ENCODE peak calls at places on chromosomes 5 and 9, in ten cellular contexts. M is ovary, F is heart right ventricle, L is Peyer's patch, J is neuronal stem cell, T is cardiac muscle cell, S is tibial artery, R is GM23248, C is PC-3, A is A549. B is an unnamed sample.

GRCh38 chr5:116600876-116601275 is 26.3 kb upstream of the SEMA6A start:
- DNase-seq in M (no peak), A (no peak), F (no peak), R (peak; percentile 31), C (no peak), S (no peak), T (no peak), L (no peak), J (no peak), B (no peak)

GRCh38 chr5:124704594-124705284 is 41.7 kb downstream of the ZNF608 start:
- DNase-seq in J (no peak), R (no peak), C (no peak), T (no peak), F (no peak), A (no peak), S (no peak), L (no peak), M (no peak), B (no peak)

GRCh38 chr5:109479260-109479860 is 69.6 kb upstream of the PJA2 start:
- DNase-seq in F (no peak), C (peak; percentile 26), L (no peak), S (no peak), M (no peak), R (peak; percentile 63), T (peak; percentile 11), J (no peak), A (peak; percentile 7), B (no peak)

GRCh38 chr9:120161801-120162200 is 418.2 kb downstream of the CDK5RAP2 start:
- DNase-seq in R (no peak), S (no peak), F (no peak), C (no peak), J (no peak), T (no peak), A (no peak), M (no peak), L (no peak), B (no peak)

GRCh38 chr9:82604947-82605656 is 457.8 kb downstream of the RASEF start:
- DNase-seq in J (no peak), A (no peak), S (no peak), R (no peak), F (peak; percentile 42), C (no peak), T (no peak), M (peak; percentile 29), L (no peak), B (no peak)

GRCh38 chr5:11383506-11384095 is 520.6 kb downstream of the CTNND2 start:
- DNase-seq in J (no peak), C (no peak), M (no peak), T (peak; percentile 19), A (no peak), F (no peak), R (no peak), S (no peak), L (no peak), B (no peak)

GRCh38 chr9:692636-693459 is 148.6 kb upstream of the DMRT1 start:
- DNase-seq in L (no peak), A (no peak), R (peak; percentile 68), J (no peak), S (no peak), M (no peak), F (no peak), T (no peak), C (no peak), B (no peak)

GRCh38 chr9:108297025-108297424 is 558.8 kb downstream of the ACTL7B start:
- DNase-seq in J (no peak), A (no peak), S (peak; percentile 74), F (no peak), T (no peak), M (no peak), R (peak; percentile 92), L (no peak), C (no peak), B (peak; percentile 25)

GRCh38 chr9:123058834-123059233 is 25.4 kb downstream of the GPR21 start:
- DNase-seq in M (no peak), J (no peak), L (no peak), S (no peak), F (no peak), A (peak; percentile 6), R (peak; percentile 24), C (peak; percentile 60), T (no peak), B (no peak)

GRCh38 chr5:43078956-43079355 is 38.8 kb upstream of the ANXA2R start:
- DNase-seq in L (no peak), S (no peak), T (peak; percentile 52), R (peak; percentile 85), F (no peak), M (no peak), A (peak; percentile 39), J (no peak), C (no peak), B (no peak)

GRCh38 chr9:136765041-136765440 is 723 bp upstream of the LCN15 start:
- DNase-seq in S (peak; percentile 45), F (peak; percentile 46), C (no peak), R (no peak), L (no peak), A (no peak), J (no peak), M (no peak), T (no peak), B (peak; percentile 85)

GRCh38 chr5:141564216-141564692 is 54.5 kb downstream of the DIAPH1 start:
- DNase-seq in J (peak; percentile 78), T (peak; percentile 92), S (no peak), A (peak; percentile 95), R (peak; percentile 93), C (peak; percentile 89), F (peak; percentile 86), L (peak; percentile 76), M (peak; percentile 51), B (peak; percentile 61)

GRCh38 chr9:76159288-76159926 is 234.8 kb downstream of the RFK start:
- DNase-seq in F (no peak), C (no peak), M (no peak), R (no peak), L (no peak), S (no peak), A (no peak), J (no peak), T (no peak), B (no peak)
- H3K4me3 ChIP-seq in F (no peak overlapping the region), C (no peak overlapping the region), M (no peak overlapping the region), R (no peak overlapping the region), L (no peak overlapping the region), S (no peak overlapping the region), A (no peak overlapping the region), J (no peak overlapping the region), T (no peak overlapping the region), B (no peak overlapping the region)

GRCh38 chr5:157389103-157389502 is 70.9 kb upstream of the NIPAL4 start:
- DNase-seq in J (no peak), A (no peak), S (no peak), M (no peak), F (no peak), L (no peak), T (no peak), C (no peak), R (no peak), B (no peak)

GRCh38 chr5:157388148-157388547 is 71.9 kb upstream of the NIPAL4 start:
- DNase-seq in F (no peak), C (peak; percentile 42), R (peak; percentile 7), M (no peak), S (no peak), A (no peak), L (no peak), T (no peak), J (no peak), B (no peak)

GRCh38 chr5:157390179-157390923 is 69.7 kb upstream of the NIPAL4 start:
- DNase-seq in F (no peak), L (no peak), R (peak; percentile 95), J (no peak), M (no peak), A (peak; percentile 98), S (no peak), T (no peak), C (peak; percentile 100), B (no peak)

GRCh38 chr5:157387683-157388093 is 72.3 kb upstream of the NIPAL4 start:
- DNase-seq in C (peak; percentile 96), A (peak; percentile 85), J (no peak), L (no peak), S (no peak), F (peak; percentile 55), R (peak; percentile 90), M (peak; percentile 43), T (peak; percentile 42), B (no peak)

DNA sequence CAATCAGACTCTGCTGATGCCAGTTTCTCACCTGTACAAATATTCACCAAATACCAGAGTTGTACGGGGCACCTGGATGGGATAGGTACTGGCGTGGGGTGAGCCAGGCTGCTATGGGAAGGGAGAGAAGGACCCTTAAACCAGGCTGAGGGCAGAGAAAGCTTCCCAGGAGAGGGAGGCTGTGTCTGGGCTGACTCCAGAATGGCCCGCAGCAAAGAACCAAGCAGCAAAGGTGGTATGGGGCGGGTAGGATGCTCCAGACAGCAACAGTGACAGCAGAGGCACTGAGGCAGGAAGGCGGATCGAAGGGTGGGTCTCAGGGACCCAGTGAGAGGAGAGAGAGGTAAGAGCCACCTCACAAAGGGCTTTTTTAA is 69.1 kb upstream of the NIPAL4 start:
- DNase-seq in T (no peak), F (no peak), C (no peak), A (no peak), L (no peak), R (no peak), M (no peak), J (no peak), S (no peak), B (no peak)
- H3K27ac ChIP-seq in T (no peak overlapping the region), F (no peak overlapping the region), C (peak overlapping the region; percentile 87), A (peak overlapping the region; percentile 93), L (peak overlapping the region; percentile 27), R (no peak overlapping the region), M (no peak overlapping the region), J (no peak overlapping the region), S (peak overlapping the region; percentile 60), B (no peak overlapping the region)

DNA sequence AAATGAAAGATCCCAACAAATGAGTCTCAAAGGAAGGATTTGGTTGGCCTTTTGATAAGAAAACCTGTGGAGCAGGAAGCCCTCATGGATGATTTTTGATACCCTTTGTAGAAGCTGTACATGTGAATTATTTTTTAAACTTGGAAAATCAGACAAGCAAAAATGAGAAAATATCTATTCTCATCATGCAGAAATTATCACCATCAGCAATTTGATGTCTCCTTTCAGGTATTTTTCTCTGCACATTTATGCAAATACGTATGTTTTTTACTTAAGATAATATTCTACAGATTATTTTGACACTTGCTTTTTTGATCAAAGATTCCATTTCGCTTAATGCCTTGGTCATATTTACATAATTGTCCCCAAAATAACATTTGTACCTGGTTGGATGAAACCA is 7.2 kb downstream of the BTNL9 start:
- DNase-seq in R (no peak), L (no peak), J (no peak), S (no peak), F (no peak), C (no peak), T (no peak), A (no peak), M (no peak), B (no peak)
- H3K4me1 ChIP-seq in R (no peaks in the 10 kb centered on the region), L (no peaks in the 10 kb centered on the region), J (no peaks in the 10 kb centered on the region), S (no peaks in the 10 kb centered on the region), F (peaks cover 16% of the 10 kb centered on the region), C (peaks cover under 1% of the 10 kb centered on the region), T (no peaks in the 10 kb centered on the region), A (peaks cover 3% of the 10 kb centered on the region), M (no peaks in the 10 kb centered on the region), B (peaks cover 2% of the 10 kb centered on the region)

DNA sequence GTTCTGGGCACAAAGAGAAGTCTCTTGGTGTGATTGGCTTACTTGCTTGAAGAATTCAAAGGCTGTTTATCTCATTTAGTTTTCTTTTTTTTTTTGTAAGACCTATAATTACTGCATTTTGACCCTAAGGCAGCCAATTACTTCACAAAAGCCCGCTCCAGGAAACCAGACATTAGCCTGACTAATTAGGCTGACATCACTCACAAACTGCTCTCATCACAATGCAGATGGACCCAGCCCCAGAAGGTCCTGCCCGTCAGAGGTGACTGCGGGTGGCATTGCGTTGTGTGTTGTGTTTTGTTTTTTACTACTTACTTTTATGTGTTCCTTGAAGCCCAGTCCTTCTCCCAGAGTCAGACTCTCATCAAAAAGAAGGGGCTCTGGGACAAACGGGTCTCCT is 172.3 kb downstream of the HSD17B3 start:
- DNase-seq in T (no peak), F (no peak), A (no peak), R (no peak), C (no peak), J (peak; percentile 89), M (no peak), S (no peak), L (no peak), B (no peak)
- H3K4me3 ChIP-seq in T (no peak overlapping the region), F (no peak overlapping the region), A (no peak overlapping the region), R (no peak overlapping the region), C (no peak overlapping the region), J (no peak overlapping the region), M (no peak overlapping the region), S (no peak overlapping the region), L (no peak overlapping the region), B (no peak overlapping the region)